ENCODE peak calls at places on chromosomes 7 and 10, in nine cellular contexts. One of them, this sample, is unnamed.

GRCh38 chr7:41688012-41688625 is 14.8 kb downstream of the INHBA start:
- DNase-seq in AG10803: no peak
- DNase-seq in GM06990: no peak
- DNase-seq in Caco-2: no peak
- DNase-seq in IMR-90: peak
- DNase-seq in CD4-positive, alpha-beta T cell: no peak
- DNase-seq in bronchial epithelial cell: peak
- DNase-seq in HL-60: no peak
- DNase-seq in activated CD8-positive, alpha-beta T cell treated with anti-CD3 and anti-CD28 coated beads for 36 hours: no peak
- DNase-seq in this sample: no peak

GRCh38 chr7:45407730-45408406 is 166.3 kb upstream of the ADCY1 start:
- DNase-seq in bronchial epithelial cell: no peak
- DNase-seq in HL-60: no peak
- DNase-seq in activated CD8-positive, alpha-beta T cell treated with anti-CD3 and anti-CD28 coated beads for 36 hours: no peak
- DNase-seq in AG10803: no peak
- DNase-seq in IMR-90: no peak
- DNase-seq in Caco-2: peak
- DNase-seq in CD4-positive, alpha-beta T cell: no peak
- DNase-seq in GM06990: no peak
- DNase-seq in this sample: no peak

GRCh38 chr10:75197066-75197465 is 13.5 kb upstream of the VDAC2 start:
- DNase-seq in activated CD8-positive, alpha-beta T cell treated with anti-CD3 and anti-CD28 coated beads for 36 hours: no peak
- DNase-seq in HL-60: no peak
- DNase-seq in AG10803: no peak
- DNase-seq in CD4-positive, alpha-beta T cell: no peak
- DNase-seq in GM06990: no peak
- DNase-seq in bronchial epithelial cell: no peak
- DNase-seq in IMR-90: no peak
- DNase-seq in Caco-2: no peak
- DNase-seq in this sample: no peak

GRCh38 chr10:79292789-79293746 is 54.2 kb upstream of the PPIF start:
- DNase-seq in bronchial epithelial cell: no peak
- DNase-seq in GM06990: no peak
- DNase-seq in AG10803: no peak
- DNase-seq in IMR-90: no peak
- DNase-seq in CD4-positive, alpha-beta T cell: no peak
- DNase-seq in Caco-2: peak
- DNase-seq in activated CD8-positive, alpha-beta T cell treated with anti-CD3 and anti-CD28 coated beads for 36 hours: peak
- DNase-seq in HL-60: peak
- DNase-seq in this sample: peak

GRCh38 chr10:75440271-75440793 is 8.9 kb downstream of the LRMDA start:
- DNase-seq in GM06990: no peak
- DNase-seq in Caco-2: no peak
- DNase-seq in HL-60: no peak
- DNase-seq in IMR-90: no peak
- DNase-seq in activated CD8-positive, alpha-beta T cell treated with anti-CD3 and anti-CD28 coated beads for 36 hours: no peak
- DNase-seq in AG10803: no peak
- DNase-seq in CD4-positive, alpha-beta T cell: no peak
- DNase-seq in bronchial epithelial cell: no peak
- DNase-seq in this sample: no peak

GRCh38 chr10:3538850-3539531 is 246.0 kb downstream of the KLF6 start:
- DNase-seq in activated CD8-positive, alpha-beta T cell treated with anti-CD3 and anti-CD28 coated beads for 36 hours: peak
- DNase-seq in HL-60: no peak
- DNase-seq in AG10803: peak
- DNase-seq in IMR-90: peak
- DNase-seq in Caco-2: peak
- DNase-seq in bronchial epithelial cell: peak
- DNase-seq in CD4-positive, alpha-beta T cell: no peak
- DNase-seq in GM06990: no peak
- DNase-seq in this sample: no peak

GRCh38 chr10:14099885-14100284 is 230.8 kb downstream of the FRMD4A start:
- DNase-seq in HL-60: no peak
- DNase-seq in CD4-positive, alpha-beta T cell: no peak
- DNase-seq in AG10803: no peak
- DNase-seq in IMR-90: no peak
- DNase-seq in bronchial epithelial cell: no peak
- DNase-seq in Caco-2: no peak
- DNase-seq in activated CD8-positive, alpha-beta T cell treated with anti-CD3 and anti-CD28 coated beads for 36 hours: no peak
- DNase-seq in GM06990: no peak
- DNase-seq in this sample: no peak

GRCh38 chr10:17742918-17743317 is 9.1 kb upstream of the TMEM236 start:
- DNase-seq in IMR-90: peak
- DNase-seq in CD4-positive, alpha-beta T cell: peak
- DNase-seq in HL-60: peak
- DNase-seq in bronchial epithelial cell: peak
- DNase-seq in Caco-2: peak
- DNase-seq in activated CD8-positive, alpha-beta T cell treated with anti-CD3 and anti-CD28 coated beads for 36 hours: peak
- DNase-seq in GM06990: peak
- DNase-seq in AG10803: peak
- DNase-seq in this sample: peak

GRCh38 chr7:157520249-157520648 is 183.4 kb downstream of the DNAJB6 start:
- DNase-seq in AG10803: no peak
- DNase-seq in HL-60: no peak
- DNase-seq in IMR-90: no peak
- DNase-seq in GM06990: no peak
- DNase-seq in CD4-positive, alpha-beta T cell: no peak
- DNase-seq in activated CD8-positive, alpha-beta T cell treated with anti-CD3 and anti-CD28 coated beads for 36 hours: no peak
- DNase-seq in Caco-2: no peak
- DNase-seq in bronchial epithelial cell: no peak
- DNase-seq in this sample: no peak

GRCh38 chr7:431041-431440 is 88.6 kb downstream of the PDGFA start:
- DNase-seq in GM06990: no peak
- DNase-seq in activated CD8-positive, alpha-beta T cell treated with anti-CD3 and anti-CD28 coated beads for 36 hours: no peak
- DNase-seq in Caco-2: no peak
- DNase-seq in bronchial epithelial cell: no peak
- DNase-seq in CD4-positive, alpha-beta T cell: no peak
- DNase-seq in HL-60: no peak
- DNase-seq in IMR-90: no peak
- DNase-seq in AG10803: no peak
- DNase-seq in this sample: no peak

GRCh38 chr7:151790095-151790825 is 86.7 kb downstream of the PRKAG2 start:
- DNase-seq in IMR-90: no peak
- DNase-seq in activated CD8-positive, alpha-beta T cell treated with anti-CD3 and anti-CD28 coated beads for 36 hours: no peak
- DNase-seq in HL-60: no peak
- DNase-seq in CD4-positive, alpha-beta T cell: no peak
- DNase-seq in GM06990: no peak
- DNase-seq in Caco-2: no peak
- DNase-seq in AG10803: no peak
- DNase-seq in bronchial epithelial cell: no peak
- DNase-seq in this sample: no peak

GRCh38 chr10:117360994-117361667 is 14.1 kb downstream of the PDZD8 start:
- DNase-seq in AG10803: peak
- DNase-seq in IMR-90: peak
- DNase-seq in activated CD8-positive, alpha-beta T cell treated with anti-CD3 and anti-CD28 coated beads for 36 hours: no peak
- DNase-seq in HL-60: no peak
- DNase-seq in GM06990: no peak
- DNase-seq in bronchial epithelial cell: peak
- DNase-seq in Caco-2: no peak
- DNase-seq in CD4-positive, alpha-beta T cell: no peak
- DNase-seq in this sample: no peak

GRCh38 chr7:137577184-137577583 is 233.7 kb upstream of the PTN start:
- DNase-seq in CD4-positive, alpha-beta T cell: no peak
- DNase-seq in bronchial epithelial cell: no peak
- DNase-seq in HL-60: no peak
- DNase-seq in AG10803: peak
- DNase-seq in IMR-90: no peak
- DNase-seq in activated CD8-positive, alpha-beta T cell treated with anti-CD3 and anti-CD28 coated beads for 36 hours: no peak
- DNase-seq in Caco-2: no peak
- DNase-seq in GM06990: no peak
- DNase-seq in this sample: no peak

GRCh38 chr10:72235544-72236279 is 19.6 kb upstream of the ASCC1 start:
- DNase-seq in GM06990: no peak
- DNase-seq in CD4-positive, alpha-beta T cell: no peak
- DNase-seq in activated CD8-positive, alpha-beta T cell treated with anti-CD3 and anti-CD28 coated beads for 36 hours: no peak
- DNase-seq in IMR-90: no peak
- DNase-seq in bronchial epithelial cell: no peak
- DNase-seq in AG10803: no peak
- DNase-seq in HL-60: no peak
- DNase-seq in Caco-2: no peak
- DNase-seq in this sample: no peak

GRCh38 chr7:159067870-159068787 is 76.5 kb downstream of the VIPR2 start:
- DNase-seq in CD4-positive, alpha-beta T cell: no peak
- DNase-seq in Caco-2: no peak
- DNase-seq in bronchial epithelial cell: no peak
- DNase-seq in GM06990: no peak
- DNase-seq in IMR-90: no peak
- DNase-seq in activated CD8-positive, alpha-beta T cell treated with anti-CD3 and anti-CD28 coated beads for 36 hours: peak
- DNase-seq in AG10803: no peak
- DNase-seq in HL-60: peak
- DNase-seq in this sample: no peak

GRCh38 chr10:33129181-33129928 is 171.3 kb upstream of the ITGB1 start:
- DNase-seq in IMR-90: peak
- DNase-seq in bronchial epithelial cell: peak
- DNase-seq in HL-60: no peak
- DNase-seq in activated CD8-positive, alpha-beta T cell treated with anti-CD3 and anti-CD28 coated beads for 36 hours: no peak
- DNase-seq in GM06990: no peak
- DNase-seq in AG10803: peak
- DNase-seq in Caco-2: no peak
- DNase-seq in CD4-positive, alpha-beta T cell: no peak
- DNase-seq in this sample: no peak

GRCh38 chr10:26534384-26534783 is 96.2 kb downstream of the APBB1IP start:
- DNase-seq in bronchial epithelial cell: no peak
- DNase-seq in IMR-90: no peak
- DNase-seq in GM06990: no peak
- DNase-seq in AG10803: no peak
- DNase-seq in HL-60: no peak
- DNase-seq in activated CD8-positive, alpha-beta T cell treated with anti-CD3 and anti-CD28 coated beads for 36 hours: peak
- DNase-seq in Caco-2: peak
- DNase-seq in CD4-positive, alpha-beta T cell: no peak
- DNase-seq in this sample: no peak

GRCh38 chr10:84291389-84291788 is 37.0 kb upstream of the CCSER2 start:
- DNase-seq in HL-60: no peak
- DNase-seq in Caco-2: peak
- DNase-seq in activated CD8-positive, alpha-beta T cell treated with anti-CD3 and anti-CD28 coated beads for 36 hours: peak
- DNase-seq in bronchial epithelial cell: peak
- DNase-seq in GM06990: no peak
- DNase-seq in AG10803: peak
- DNase-seq in CD4-positive, alpha-beta T cell: no peak
- DNase-seq in IMR-90: peak
- DNase-seq in this sample: no peak

GRCh38 chr7:4297165-4297842 is 384.8 kb upstream of the FOXK1 start:
- DNase-seq in Caco-2: no peak
- DNase-seq in IMR-90: no peak
- DNase-seq in AG10803: no peak
- DNase-seq in CD4-positive, alpha-beta T cell: no peak
- DNase-seq in bronchial epithelial cell: no peak
- DNase-seq in activated CD8-positive, alpha-beta T cell treated with anti-CD3 and anti-CD28 coated beads for 36 hours: no peak
- DNase-seq in HL-60: no peak
- DNase-seq in GM06990: no peak
- DNase-seq in this sample: no peak

GRCh38 chr7:51013218-51013786 is 230.6 kb upstream of the GRB10 start:
- DNase-seq in GM06990: no peak
- DNase-seq in bronchial epithelial cell: no peak
- DNase-seq in activated CD8-positive, alpha-beta T cell treated with anti-CD3 and anti-CD28 coated beads for 36 hours: no peak
- DNase-seq in AG10803: no peak
- DNase-seq in HL-60: no peak
- DNase-seq in IMR-90: no peak
- DNase-seq in CD4-positive, alpha-beta T cell: no peak
- DNase-seq in Caco-2: no peak
- DNase-seq in this sample: peak

DNA sequence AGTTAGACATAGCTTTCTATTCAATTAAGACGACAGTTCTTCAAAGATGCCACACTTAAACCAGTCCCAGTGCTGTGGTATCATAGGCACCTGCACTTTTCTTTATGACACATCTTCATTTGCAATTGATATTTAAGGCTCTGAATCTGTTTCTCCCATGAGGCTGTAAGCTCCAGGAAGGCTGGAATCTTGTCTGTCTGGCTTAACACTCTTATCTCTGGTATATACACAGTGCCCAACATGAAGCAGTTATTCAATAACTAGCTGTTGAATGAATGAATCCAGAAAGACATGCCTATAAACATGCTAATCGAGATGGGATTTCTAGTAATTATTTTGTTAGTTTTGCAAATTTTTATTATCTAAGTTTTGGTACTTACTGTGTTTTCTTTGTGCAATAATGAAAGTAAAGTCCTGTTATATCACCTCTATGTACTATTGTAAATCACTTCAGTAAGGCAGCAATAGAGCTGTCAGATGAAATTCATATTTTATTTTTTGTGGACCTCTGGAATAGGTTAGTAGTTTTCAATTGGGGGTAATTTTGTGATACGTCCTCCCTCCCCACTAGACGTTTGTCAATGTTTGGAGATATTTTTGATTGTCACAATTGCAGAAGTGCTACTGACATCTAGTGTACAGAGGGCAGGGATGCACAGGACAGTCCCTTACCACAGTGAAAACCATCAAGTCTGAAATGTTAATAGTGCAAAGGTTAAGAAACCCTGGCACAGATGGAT is 51.3 kb upstream of the STEAP4 start:
- DNase-seq in CD4-positive, alpha-beta T cell: no peak
- DNase-seq in IMR-90: no peak
- DNase-seq in bronchial epithelial cell: peak
- DNase-seq in GM06990: no peak
- DNase-seq in HL-60: peak
- DNase-seq in Caco-2: peak
- DNase-seq in activated CD8-positive, alpha-beta T cell treated with anti-CD3 and anti-CD28 coated beads for 36 hours: no peak
- DNase-seq in AG10803: no peak
- DNase-seq in this sample: no peak
- TF ChIP-seq CTCF in CD4-positive, alpha-beta T cell: no peak
- TF ChIP-seq CTCF in IMR-90: no peak
- TF ChIP-seq CTCF in bronchial epithelial cell: peak
- TF ChIP-seq CTCF in GM06990: peak
- TF ChIP-seq CTCF in HL-60: peak
- TF ChIP-seq CTCF in Caco-2: peak
- TF ChIP-seq CTCF in activated CD8-positive, alpha-beta T cell treated with anti-CD3 and anti-CD28 coated beads for 36 hours: no peak
- TF ChIP-seq CTCF in AG10803: peak
- TF ChIP-seq CTCF in this sample: peak

GRCh38 chr10:108249940-108250339 is 1085.4 kb upstream of the SORCS1 start:
- DNase-seq in CD4-positive, alpha-beta T cell: no peak
- DNase-seq in AG10803: no peak
- DNase-seq in bronchial epithelial cell: no peak
- DNase-seq in HL-60: peak
- DNase-seq in Caco-2: peak
- DNase-seq in IMR-90: no peak
- DNase-seq in activated CD8-positive, alpha-beta T cell treated with anti-CD3 and anti-CD28 coated beads for 36 hours: no peak
- DNase-seq in GM06990: no peak
- DNase-seq in this sample: no peak
- TF ChIP-seq CTCF in CD4-positive, alpha-beta T cell: no peak
- TF ChIP-seq CTCF in AG10803: no peak
- TF ChIP-seq CTCF in bronchial epithelial cell: peak
- TF ChIP-seq CTCF in HL-60: peak
- TF ChIP-seq CTCF in Caco-2: no peak
- TF ChIP-seq CTCF in IMR-90: no peak
- TF ChIP-seq CTCF in activated CD8-positive, alpha-beta T cell treated with anti-CD3 and anti-CD28 coated beads for 36 hours: no peak
- TF ChIP-seq CTCF in GM06990: peak
- TF ChIP-seq CTCF in this sample: no peak

GRCh38 chr10:65952086-65952485 is 973.8 kb upstream of the LRRTM3 start:
- DNase-seq in activated CD8-positive, alpha-beta T cell treated with anti-CD3 and anti-CD28 coated beads for 36 hours: no peak
- DNase-seq in bronchial epithelial cell: no peak
- DNase-seq in IMR-90: no peak
- DNase-seq in HL-60: no peak
- DNase-seq in AG10803: no peak
- DNase-seq in GM06990: no peak
- DNase-seq in CD4-positive, alpha-beta T cell: no peak
- DNase-seq in Caco-2: no peak
- DNase-seq in this sample: no peak
- TF ChIP-seq CTCF in activated CD8-positive, alpha-beta T cell treated with anti-CD3 and anti-CD28 coated beads for 36 hours: no peak
- TF ChIP-seq CTCF in bronchial epithelial cell: no peak
- TF ChIP-seq CTCF in IMR-90: no peak
- TF ChIP-seq CTCF in HL-60: no peak
- TF ChIP-seq CTCF in AG10803: no peak
- TF ChIP-seq CTCF in GM06990: no peak
- TF ChIP-seq CTCF in CD4-positive, alpha-beta T cell: no peak
- TF ChIP-seq CTCF in Caco-2: no peak
- TF ChIP-seq CTCF in this sample: no peak

GRCh38 chr7:104252409-104253134 is 44.8 kb upstream of the ORC5 start:
- DNase-seq in AG10803: no peak
- DNase-seq in CD4-positive, alpha-beta T cell: no peak
- DNase-seq in Caco-2: peak
- DNase-seq in bronchial epithelial cell: no peak
- DNase-seq in activated CD8-positive, alpha-beta T cell treated with anti-CD3 and anti-CD28 coated beads for 36 hours: no peak
- DNase-seq in HL-60: no peak
- DNase-seq in IMR-90: no peak
- DNase-seq in GM06990: no peak
- DNase-seq in this sample: no peak
- TF ChIP-seq CTCF in AG10803: no peak
- TF ChIP-seq CTCF in CD4-positive, alpha-beta T cell: no peak
- TF ChIP-seq CTCF in Caco-2: peak
- TF ChIP-seq CTCF in bronchial epithelial cell: peak
- TF ChIP-seq CTCF in activated CD8-positive, alpha-beta T cell treated with anti-CD3 and anti-CD28 coated beads for 36 hours: no peak
- TF ChIP-seq CTCF in HL-60: no peak
- TF ChIP-seq CTCF in IMR-90: no peak
- TF ChIP-seq CTCF in GM06990: peak
- TF ChIP-seq CTCF in this sample: no peak

This sample was measured in GM13976.